ENCODE peak calls at places on chromosomes 5 and 9, in six cellular contexts. One of them, this sample, is unnamed.

GRCh38 chr5:145101246-145101645 is 733.9 kb downstream of the PRELID2 start:
- DNase-seq in amygdala: no peak
- DNase-seq in endothelial cell: peak; percentile 5
- DNase-seq in chondrocyte: no peak
- DNase-seq in iris pigment epithelial cell: peak; percentile 6
- DNase-seq in stimulated activated CD4-positive, alpha-beta T cell treated with anti-CD3 and anti-CD28 coated beads, Interleukin-4, amount 100 ng/mL, for 24 hours: no peak
- DNase-seq in this sample: no peak

GRCh38 chr5:171269717-171270116 is 39.3 kb upstream of the TLX3 start:
- DNase-seq in stimulated activated CD4-positive, alpha-beta T cell treated with anti-CD3 and anti-CD28 coated beads, Interleukin-4, amount 100 ng/mL, for 24 hours: no peak
- DNase-seq in chondrocyte: no peak
- DNase-seq in endothelial cell: no peak
- DNase-seq in amygdala: no peak
- DNase-seq in iris pigment epithelial cell: peak; percentile 78
- DNase-seq in this sample: no peak

GRCh38 chr5:178068293-178068692 is 45.0 kb upstream of the N4BP3 start:
- DNase-seq in stimulated activated CD4-positive, alpha-beta T cell treated with anti-CD3 and anti-CD28 coated beads, Interleukin-4, amount 100 ng/mL, for 24 hours: no peak
- DNase-seq in iris pigment epithelial cell: no peak
- DNase-seq in chondrocyte: peak; percentile 41
- DNase-seq in endothelial cell: no peak
- DNase-seq in amygdala: no peak
- DNase-seq in this sample: no peak

GRCh38 chr9:83962165-83962564 is 17.9 kb downstream of the HNRNPK start:
- DNase-seq in endothelial cell: no peak
- DNase-seq in stimulated activated CD4-positive, alpha-beta T cell treated with anti-CD3 and anti-CD28 coated beads, Interleukin-4, amount 100 ng/mL, for 24 hours: no peak
- DNase-seq in iris pigment epithelial cell: no peak
- DNase-seq in chondrocyte: no peak
- DNase-seq in amygdala: no peak
- DNase-seq in this sample: no peak

GRCh38 chr5:126976520-126977172 is 53.7 kb downstream of the MARCHF3 start:
- DNase-seq in stimulated activated CD4-positive, alpha-beta T cell treated with anti-CD3 and anti-CD28 coated beads, Interleukin-4, amount 100 ng/mL, for 24 hours: no peak
- DNase-seq in amygdala: no peak
- DNase-seq in endothelial cell: no peak
- DNase-seq in chondrocyte: no peak
- DNase-seq in iris pigment epithelial cell: no peak
- DNase-seq in this sample: no peak

GRCh38 chr9:38390851-38391250 is 1.7 kb upstream of the ALDH1B1 start:
- DNase-seq in iris pigment epithelial cell: no peak
- DNase-seq in amygdala: no peak
- DNase-seq in endothelial cell: no peak
- DNase-seq in stimulated activated CD4-positive, alpha-beta T cell treated with anti-CD3 and anti-CD28 coated beads, Interleukin-4, amount 100 ng/mL, for 24 hours: no peak
- DNase-seq in chondrocyte: peak; percentile 44
- DNase-seq in this sample: no peak

GRCh38 chr9:86732514-86732913 is 214.8 kb downstream of the GAS1 start:
- DNase-seq in chondrocyte: no peak
- DNase-seq in iris pigment epithelial cell: peak; percentile 92
- DNase-seq in stimulated activated CD4-positive, alpha-beta T cell treated with anti-CD3 and anti-CD28 coated beads, Interleukin-4, amount 100 ng/mL, for 24 hours: no peak
- DNase-seq in amygdala: no peak
- DNase-seq in endothelial cell: no peak
- DNase-seq in this sample: no peak

GRCh38 chr5:149421834-149422233 is 42.7 kb upstream of the IL17B start:
- DNase-seq in stimulated activated CD4-positive, alpha-beta T cell treated with anti-CD3 and anti-CD28 coated beads, Interleukin-4, amount 100 ng/mL, for 24 hours: no peak
- DNase-seq in chondrocyte: no peak
- DNase-seq in amygdala: no peak
- DNase-seq in endothelial cell: no peak
- DNase-seq in iris pigment epithelial cell: peak; percentile 91
- DNase-seq in this sample: no peak

This sample was measured in NT2/D1.